ENCODE peak calls at places on chromosome 5, in ten cellular contexts. V, J, N, L, Q, R, E, X, Z and I are unnamed samples.

GRCh38 chr5:83299353-83299752 is 172.2 kb upstream of the VCAN start:
- DNase-seq in V (no peak), J (no peak), N (no peak), L (no peak), Q (no peak), R (no peak), E (no peak), X (no peak), Z (no peak), I (no peak)

GRCh38 chr5:87116821-87117512 is 150.7 kb upstream of the RASA1 start:
- DNase-seq in V (no peak), J (no peak), N (no peak), L (no peak), Q (no peak), R (peak; percentile 23), E (no peak), X (no peak), Z (no peak), I (no peak)

GRCh38 chr5:179879690-179880010 is 21.0 kb upstream of the MRNIP start:
- DNase-seq in V (no peak), J (no peak), N (no peak), L (no peak), Q (no peak), R (no peak), E (no peak), X (no peak), Z (no peak), I (no peak)

GRCh38 chr5:146369691-146370090 is 31.1 kb downstream of the POU4F3 start:
- DNase-seq in V (peak; percentile 28), J (no peak), N (no peak), L (no peak), Q (no peak), R (peak; percentile 60), E (no peak), X (no peak), Z (peak; percentile 66), I (peak; percentile 35)

GRCh38 chr5:79173626-79174025 is 62.0 kb downstream of the BHMT start:
- DNase-seq in V (no peak), J (no peak), N (no peak), L (no peak), Q (no peak), R (no peak), E (no peak), X (no peak), Z (no peak), I (no peak)

GRCh38 chr5:43191740-43192557 is at the start of gene NIM1K:
- DNase-seq in V (no peak), J (peak; percentile 9), N (peak; percentile 8), L (peak; percentile 12), Q (peak; percentile 17), R (peak; percentile 41), E (peak; percentile 5), X (peak; percentile 21), Z (peak; percentile 15), I (peak; percentile 66)

GRCh38 chr5:125081101-125081500 is 334.7 kb upstream of the ZNF608 start:
- DNase-seq in V (no peak), J (no peak), N (no peak), L (no peak), Q (no peak), R (peak; percentile 51), E (no peak), X (no peak), Z (no peak), I (no peak)

GRCh38 chr5:1363160-1363559 is 18.3 kb upstream of the CLPTM1L start:
- DNase-seq in V (no peak), J (no peak), N (no peak), L (no peak), Q (no peak), R (no peak), E (no peak), X (no peak), Z (no peak), I (no peak)

GRCh38 chr5:62558941-62559340 is 19.7 kb upstream of the LRRC70 start:
- DNase-seq in V (no peak), J (no peak), N (no peak), L (no peak), Q (no peak), R (no peak), E (no peak), X (no peak), Z (no peak), I (no peak)

GRCh38 chr5:33480876-33481275 is 40.1 kb downstream of the TARS1 start:
- DNase-seq in V (no peak), J (no peak), N (no peak), L (no peak), Q (no peak), R (no peak), E (no peak), X (no peak), Z (no peak), I (no peak)

GRCh38 chr5:37532976-37533740 is 154.0 kb downstream of the WDR70 start:
- DNase-seq in V (no peak), J (no peak), N (no peak), L (no peak), Q (no peak), R (peak; percentile 23), E (no peak), X (no peak), Z (peak; percentile 83), I (peak; percentile 90)

GRCh38 chr5:175663191-175664184 is 5.6 kb downstream of the HRH2 start:
- DNase-seq in V (no peak), J (no peak), N (no peak), L (no peak), Q (no peak), R (no peak), E (no peak), X (no peak), Z (no peak), I (no peak)

GRCh38 chr5:112820246-112820645 is 40.8 kb upstream of the SRP19 start:
- DNase-seq in V (no peak), J (no peak), N (no peak), L (no peak), Q (no peak), R (no peak), E (no peak), X (no peak), Z (no peak), I (no peak)

GRCh38 chr5:88536146-88536545 is 267.5 kb upstream of the TMEM161B start:
- DNase-seq in V (no peak), J (no peak), N (no peak), L (no peak), Q (no peak), R (no peak), E (no peak), X (no peak), Z (no peak), I (peak; percentile 5)

GRCh38 chr5:7419846-7420245 is 23.9 kb downstream of the ADCY2 start:
- DNase-seq in V (no peak), J (no peak), N (no peak), L (no peak), Q (no peak), R (no peak), E (no peak), X (no peak), Z (no peak), I (no peak)

GRCh38 chr5:131206772-131207171 is 36.0 kb downstream of the LYRM7 start:
- DNase-seq in V (no peak), J (no peak), N (no peak), L (no peak), Q (no peak), R (no peak), E (no peak), X (no peak), Z (no peak), I (no peak)

GRCh38 chr5:145915970-145916638 is 20.3 kb upstream of the SH3RF2 start:
- DNase-seq in V (no peak), J (no peak), N (no peak), L (no peak), Q (no peak), R (no peak), E (no peak), X (no peak), Z (no peak), I (no peak)

GRCh38 chr5:147530801-147531389 is 21.0 kb upstream of the DPYSL3 start:
- DNase-seq in V (peak; percentile 84), J (no peak), N (no peak), L (no peak), Q (no peak), R (peak; percentile 93), E (no peak), X (no peak), Z (peak; percentile 80), I (no peak)

GRCh38 chr5:14185336-14186131 is 42.4 kb downstream of the TRIO start:
- DNase-seq in V (peak; percentile 80), J (no peak), N (no peak), L (no peak), Q (no peak), R (peak; percentile 97), E (no peak), X (no peak), Z (peak; percentile 78), I (no peak)

GRCh38 chr5:177459357-177459756 is 12.7 kb downstream of the PRR7 start:
- DNase-seq in V (no peak), J (no peak), N (no peak), L (no peak), Q (no peak), R (no peak), E (no peak), X (no peak), Z (no peak), I (no peak)

GRCh38 chr5:147673276-147673675 is 109.3 kb downstream of the JAKMIP2 start:
- DNase-seq in V (no peak), J (no peak), N (no peak), L (no peak), Q (no peak), R (no peak), E (no peak), X (no peak), Z (no peak), I (no peak)

GRCh38 chr5:55140908-55141665 is 18.9 kb upstream of the GPX8 start:
- DNase-seq in V (no peak), J (no peak), N (no peak), L (no peak), Q (no peak), R (no peak), E (no peak), X (no peak), Z (no peak), I (no peak)

GRCh38 chr5:108681079-108681921 is 66.4 kb upstream of the FER start:
- DNase-seq in V (peak; percentile 71), J (no peak), N (no peak), L (no peak), Q (no peak), R (peak; percentile 78), E (no peak), X (no peak), Z (peak; percentile 76), I (no peak)

GRCh38 chr5:135535420-135535819 is 344 bp downstream of the NEUROG1 start:
- DNase-seq in V (no peak), J (no peak), N (no peak), L (no peak), Q (no peak), R (no peak), E (no peak), X (no peak), Z (no peak), I (no peak)